ENCODE peak calls at places on chromosomes 1 and 21, in ten cellular contexts. One of them, this sample, is unnamed.
A peak's percentile ranks its signal among the peaks of the same experiment; 100 is the strongest.

GRCh38 chr21:43859747-43860214 is 5.2 kb upstream of the AGPAT3 start:
- DNase-seq in M059J: no peak
- DNase-seq in lower lobe of right lung: no peak
- DNase-seq in GM12865: no peak
- DNase-seq in activated T-cell treated with anti-CD3 and anti-CD28 coated beads, Interleukin-2, amount 50 U/mL, for 72 hours: no peak
- DNase-seq in stimulated activated CD4-positive, alpha-beta T cell treated with anti-CD3 and anti-CD28 coated beads, TNF-alpha, amount 100 ng/mL, for 1 hour: no peak
- DNase-seq in bronchial epithelial cell: no peak
- DNase-seq in MV-4-11: no peak
- DNase-seq in cortex of kidney: no peak
- DNase-seq in psoas muscle: no peak
- DNase-seq in this sample: no peak

GRCh38 chr1:198610362-198610761 is 28.5 kb upstream of the PTPRC start:
- DNase-seq in activated T-cell treated with anti-CD3 and anti-CD28 coated beads, Interleukin-2, amount 50 U/mL, for 72 hours: no peak
- DNase-seq in lower lobe of right lung: no peak
- DNase-seq in stimulated activated CD4-positive, alpha-beta T cell treated with anti-CD3 and anti-CD28 coated beads, TNF-alpha, amount 100 ng/mL, for 1 hour: no peak
- DNase-seq in cortex of kidney: no peak
- DNase-seq in MV-4-11: no peak
- DNase-seq in psoas muscle: no peak
- DNase-seq in GM12865: no peak
- DNase-seq in bronchial epithelial cell: no peak
- DNase-seq in M059J: no peak
- DNase-seq in this sample: no peak

GRCh38 chr1:172811698-172812097 is 152.8 kb downstream of the FASLG start:
- DNase-seq in psoas muscle: no peak
- DNase-seq in lower lobe of right lung: no peak
- DNase-seq in bronchial epithelial cell: no peak
- DNase-seq in M059J: no peak
- DNase-seq in GM12865: no peak
- DNase-seq in MV-4-11: no peak
- DNase-seq in stimulated activated CD4-positive, alpha-beta T cell treated with anti-CD3 and anti-CD28 coated beads, TNF-alpha, amount 100 ng/mL, for 1 hour: no peak
- DNase-seq in cortex of kidney: no peak
- DNase-seq in activated T-cell treated with anti-CD3 and anti-CD28 coated beads, Interleukin-2, amount 50 U/mL, for 72 hours: no peak
- DNase-seq in this sample: no peak

GRCh38 chr1:187078321-187078720 is 249.6 kb downstream of the PLA2G4A start:
- DNase-seq in MV-4-11: no peak
- DNase-seq in psoas muscle: no peak
- DNase-seq in activated T-cell treated with anti-CD3 and anti-CD28 coated beads, Interleukin-2, amount 50 U/mL, for 72 hours: no peak
- DNase-seq in cortex of kidney: no peak
- DNase-seq in GM12865: no peak
- DNase-seq in M059J: no peak
- DNase-seq in stimulated activated CD4-positive, alpha-beta T cell treated with anti-CD3 and anti-CD28 coated beads, TNF-alpha, amount 100 ng/mL, for 1 hour: no peak
- DNase-seq in lower lobe of right lung: no peak
- DNase-seq in bronchial epithelial cell: no peak
- DNase-seq in this sample: no peak

GRCh38 chr1:54326577-54327385 is 79.4 kb downstream of the SSBP3 start:
- DNase-seq in psoas muscle: no peak
- DNase-seq in stimulated activated CD4-positive, alpha-beta T cell treated with anti-CD3 and anti-CD28 coated beads, TNF-alpha, amount 100 ng/mL, for 1 hour: no peak
- DNase-seq in cortex of kidney: no peak
- DNase-seq in lower lobe of right lung: no peak
- DNase-seq in GM12865: no peak
- DNase-seq in activated T-cell treated with anti-CD3 and anti-CD28 coated beads, Interleukin-2, amount 50 U/mL, for 72 hours: no peak
- DNase-seq in MV-4-11: no peak
- DNase-seq in M059J: no peak
- DNase-seq in bronchial epithelial cell: no peak
- DNase-seq in this sample: no peak

GRCh38 chr1:17984510-17985085 is 123.0 kb upstream of the IGSF21 start:
- DNase-seq in GM12865: peak; percentile 48
- DNase-seq in bronchial epithelial cell: no peak
- DNase-seq in activated T-cell treated with anti-CD3 and anti-CD28 coated beads, Interleukin-2, amount 50 U/mL, for 72 hours: peak; percentile 21
- DNase-seq in cortex of kidney: no peak
- DNase-seq in psoas muscle: no peak
- DNase-seq in MV-4-11: peak; percentile 5
- DNase-seq in stimulated activated CD4-positive, alpha-beta T cell treated with anti-CD3 and anti-CD28 coated beads, TNF-alpha, amount 100 ng/mL, for 1 hour: no peak
- DNase-seq in lower lobe of right lung: no peak
- DNase-seq in M059J: peak; percentile 7
- DNase-seq in this sample: peak; percentile 70

GRCh38 chr21:33292724-33293123 is 26.6 kb downstream of the IL10RB start:
- DNase-seq in stimulated activated CD4-positive, alpha-beta T cell treated with anti-CD3 and anti-CD28 coated beads, TNF-alpha, amount 100 ng/mL, for 1 hour: no peak
- DNase-seq in cortex of kidney: no peak
- DNase-seq in M059J: no peak
- DNase-seq in activated T-cell treated with anti-CD3 and anti-CD28 coated beads, Interleukin-2, amount 50 U/mL, for 72 hours: no peak
- DNase-seq in lower lobe of right lung: no peak
- DNase-seq in GM12865: no peak
- DNase-seq in MV-4-11: no peak
- DNase-seq in bronchial epithelial cell: no peak
- DNase-seq in psoas muscle: no peak
- DNase-seq in this sample: no peak

GRCh38 chr1:46687095-46687659 is 15.5 kb downstream of the TEX38 start:
- DNase-seq in stimulated activated CD4-positive, alpha-beta T cell treated with anti-CD3 and anti-CD28 coated beads, TNF-alpha, amount 100 ng/mL, for 1 hour: no peak
- DNase-seq in lower lobe of right lung: peak; percentile 85
- DNase-seq in psoas muscle: peak; percentile 65
- DNase-seq in cortex of kidney: no peak
- DNase-seq in M059J: peak; percentile 81
- DNase-seq in activated T-cell treated with anti-CD3 and anti-CD28 coated beads, Interleukin-2, amount 50 U/mL, for 72 hours: no peak
- DNase-seq in MV-4-11: peak; percentile 86
- DNase-seq in bronchial epithelial cell: peak; percentile 25
- DNase-seq in GM12865: no peak
- DNase-seq in this sample: peak; percentile 31

GRCh38 chr1:177209357-177209756 is 38.6 kb downstream of the BRINP2 start:
- DNase-seq in GM12865: no peak
- DNase-seq in bronchial epithelial cell: peak; percentile 100
- DNase-seq in MV-4-11: no peak
- DNase-seq in cortex of kidney: no peak
- DNase-seq in psoas muscle: peak; percentile 84
- DNase-seq in stimulated activated CD4-positive, alpha-beta T cell treated with anti-CD3 and anti-CD28 coated beads, TNF-alpha, amount 100 ng/mL, for 1 hour: no peak
- DNase-seq in lower lobe of right lung: peak; percentile 48
- DNase-seq in M059J: peak; percentile 98
- DNase-seq in activated T-cell treated with anti-CD3 and anti-CD28 coated beads, Interleukin-2, amount 50 U/mL, for 72 hours: no peak
- DNase-seq in this sample: no peak

GRCh38 chr1:216905052-216905580 is 181.9 kb upstream of the ESRRG start:
- DNase-seq in GM12865: no peak
- DNase-seq in bronchial epithelial cell: no peak
- DNase-seq in MV-4-11: no peak
- DNase-seq in activated T-cell treated with anti-CD3 and anti-CD28 coated beads, Interleukin-2, amount 50 U/mL, for 72 hours: no peak
- DNase-seq in cortex of kidney: no peak
- DNase-seq in stimulated activated CD4-positive, alpha-beta T cell treated with anti-CD3 and anti-CD28 coated beads, TNF-alpha, amount 100 ng/mL, for 1 hour: no peak
- DNase-seq in psoas muscle: no peak
- DNase-seq in M059J: no peak
- DNase-seq in lower lobe of right lung: no peak
- DNase-seq in this sample: no peak

GRCh38 chr1:77319036-77319705 is 37.4 kb downstream of the AK5 start:
- DNase-seq in stimulated activated CD4-positive, alpha-beta T cell treated with anti-CD3 and anti-CD28 coated beads, TNF-alpha, amount 100 ng/mL, for 1 hour: no peak
- DNase-seq in psoas muscle: no peak
- DNase-seq in GM12865: no peak
- DNase-seq in cortex of kidney: no peak
- DNase-seq in MV-4-11: no peak
- DNase-seq in bronchial epithelial cell: no peak
- DNase-seq in activated T-cell treated with anti-CD3 and anti-CD28 coated beads, Interleukin-2, amount 50 U/mL, for 72 hours: no peak
- DNase-seq in M059J: peak; percentile 11
- DNase-seq in lower lobe of right lung: no peak
- DNase-seq in this sample: no peak

GRCh38 chr1:236354330-236355147 is 39.5 kb upstream of the EDARADD start:
- DNase-seq in GM12865: no peak
- DNase-seq in bronchial epithelial cell: peak; percentile 10
- DNase-seq in MV-4-11: peak; percentile 81
- DNase-seq in stimulated activated CD4-positive, alpha-beta T cell treated with anti-CD3 and anti-CD28 coated beads, TNF-alpha, amount 100 ng/mL, for 1 hour: no peak
- DNase-seq in lower lobe of right lung: no peak
- DNase-seq in cortex of kidney: no peak
- DNase-seq in activated T-cell treated with anti-CD3 and anti-CD28 coated beads, Interleukin-2, amount 50 U/mL, for 72 hours: no peak
- DNase-seq in M059J: peak; percentile 59
- DNase-seq in psoas muscle: no peak
- DNase-seq in this sample: no peak

GRCh38 chr1:219699870-219700269 is 87.0 kb upstream of the ZC3H11B start:
- DNase-seq in bronchial epithelial cell: peak; percentile 73
- DNase-seq in cortex of kidney: no peak
- DNase-seq in lower lobe of right lung: no peak
- DNase-seq in MV-4-11: no peak
- DNase-seq in activated T-cell treated with anti-CD3 and anti-CD28 coated beads, Interleukin-2, amount 50 U/mL, for 72 hours: no peak
- DNase-seq in M059J: peak; percentile 90
- DNase-seq in stimulated activated CD4-positive, alpha-beta T cell treated with anti-CD3 and anti-CD28 coated beads, TNF-alpha, amount 100 ng/mL, for 1 hour: no peak
- DNase-seq in GM12865: no peak
- DNase-seq in psoas muscle: no peak
- DNase-seq in this sample: no peak

GRCh38 chr1:4650486-4650885 is 3.9 kb upstream of the AJAP1 start:
- DNase-seq in lower lobe of right lung: no peak
- DNase-seq in bronchial epithelial cell: peak; percentile 87
- DNase-seq in GM12865: no peak
- DNase-seq in stimulated activated CD4-positive, alpha-beta T cell treated with anti-CD3 and anti-CD28 coated beads, TNF-alpha, amount 100 ng/mL, for 1 hour: no peak
- DNase-seq in MV-4-11: no peak
- DNase-seq in activated T-cell treated with anti-CD3 and anti-CD28 coated beads, Interleukin-2, amount 50 U/mL, for 72 hours: no peak
- DNase-seq in cortex of kidney: no peak
- DNase-seq in psoas muscle: peak; percentile 7
- DNase-seq in M059J: peak; percentile 94
- DNase-seq in this sample: no peak

GRCh38 chr1:223487514-223488259 is 94.5 kb downstream of the CCDC185 start:
- DNase-seq in GM12865: no peak
- DNase-seq in stimulated activated CD4-positive, alpha-beta T cell treated with anti-CD3 and anti-CD28 coated beads, TNF-alpha, amount 100 ng/mL, for 1 hour: no peak
- DNase-seq in M059J: no peak
- DNase-seq in bronchial epithelial cell: no peak
- DNase-seq in psoas muscle: no peak
- DNase-seq in MV-4-11: no peak
- DNase-seq in activated T-cell treated with anti-CD3 and anti-CD28 coated beads, Interleukin-2, amount 50 U/mL, for 72 hours: no peak
- DNase-seq in cortex of kidney: no peak
- DNase-seq in lower lobe of right lung: no peak
- DNase-seq in this sample: no peak

GRCh38 chr1:50348449-50349241 is 74.6 kb downstream of the DMRTA2 start:
- DNase-seq in GM12865: peak; percentile 63
- DNase-seq in MV-4-11: peak; percentile 34
- DNase-seq in activated T-cell treated with anti-CD3 and anti-CD28 coated beads, Interleukin-2, amount 50 U/mL, for 72 hours: peak; percentile 54
- DNase-seq in psoas muscle: no peak
- DNase-seq in M059J: peak; percentile 71
- DNase-seq in bronchial epithelial cell: peak; percentile 71
- DNase-seq in stimulated activated CD4-positive, alpha-beta T cell treated with anti-CD3 and anti-CD28 coated beads, TNF-alpha, amount 100 ng/mL, for 1 hour: no peak
- DNase-seq in cortex of kidney: no peak
- DNase-seq in lower lobe of right lung: no peak
- DNase-seq in this sample: peak; percentile 73

GRCh38 chr1:233613252-233614172 is at the start of gene KCNK1:
- DNase-seq in psoas muscle: peak; percentile 67
- DNase-seq in cortex of kidney: no peak
- DNase-seq in M059J: peak; percentile 65
- DNase-seq in GM12865: peak; percentile 57
- DNase-seq in stimulated activated CD4-positive, alpha-beta T cell treated with anti-CD3 and anti-CD28 coated beads, TNF-alpha, amount 100 ng/mL, for 1 hour: no peak
- DNase-seq in bronchial epithelial cell: peak; percentile 87
- DNase-seq in activated T-cell treated with anti-CD3 and anti-CD28 coated beads, Interleukin-2, amount 50 U/mL, for 72 hours: peak; percentile 19
- DNase-seq in lower lobe of right lung: peak; percentile 87
- DNase-seq in MV-4-11: no peak
- DNase-seq in this sample: peak; percentile 77

GRCh38 chr1:54481201-54481884 is 66.7 kb upstream of the ACOT11 start:
- DNase-seq in stimulated activated CD4-positive, alpha-beta T cell treated with anti-CD3 and anti-CD28 coated beads, TNF-alpha, amount 100 ng/mL, for 1 hour: no peak
- DNase-seq in M059J: no peak
- DNase-seq in activated T-cell treated with anti-CD3 and anti-CD28 coated beads, Interleukin-2, amount 50 U/mL, for 72 hours: no peak
- DNase-seq in GM12865: no peak
- DNase-seq in MV-4-11: peak; percentile 54
- DNase-seq in lower lobe of right lung: no peak
- DNase-seq in cortex of kidney: no peak
- DNase-seq in bronchial epithelial cell: no peak
- DNase-seq in psoas muscle: no peak
- DNase-seq in this sample: no peak

GRCh38 chr1:164660415-164661174 is 101.6 kb downstream of the PBX1 start:
- DNase-seq in lower lobe of right lung: no peak
- DNase-seq in MV-4-11: peak; percentile 94
- DNase-seq in stimulated activated CD4-positive, alpha-beta T cell treated with anti-CD3 and anti-CD28 coated beads, TNF-alpha, amount 100 ng/mL, for 1 hour: no peak
- DNase-seq in psoas muscle: no peak
- DNase-seq in bronchial epithelial cell: no peak
- DNase-seq in M059J: peak; percentile 90
- DNase-seq in cortex of kidney: no peak
- DNase-seq in activated T-cell treated with anti-CD3 and anti-CD28 coated beads, Interleukin-2, amount 50 U/mL, for 72 hours: peak; percentile 12
- DNase-seq in GM12865: peak; percentile 50
- DNase-seq in this sample: no peak

GRCh38 chr1:17561252-17561558 is 21.7 kb downstream of the ARHGEF10L start:
- DNase-seq in cortex of kidney: no peak
- DNase-seq in GM12865: no peak
- DNase-seq in stimulated activated CD4-positive, alpha-beta T cell treated with anti-CD3 and anti-CD28 coated beads, TNF-alpha, amount 100 ng/mL, for 1 hour: no peak
- DNase-seq in MV-4-11: no peak
- DNase-seq in M059J: peak; percentile 65
- DNase-seq in bronchial epithelial cell: no peak
- DNase-seq in activated T-cell treated with anti-CD3 and anti-CD28 coated beads, Interleukin-2, amount 50 U/mL, for 72 hours: no peak
- DNase-seq in lower lobe of right lung: no peak
- DNase-seq in psoas muscle: no peak
- DNase-seq in this sample: no peak

GRCh38 chr1:38680801-38681510 is 178.6 kb downstream of the RRAGC start:
- DNase-seq in stimulated activated CD4-positive, alpha-beta T cell treated with anti-CD3 and anti-CD28 coated beads, TNF-alpha, amount 100 ng/mL, for 1 hour: no peak
- DNase-seq in MV-4-11: no peak
- DNase-seq in GM12865: no peak
- DNase-seq in psoas muscle: no peak
- DNase-seq in M059J: no peak
- DNase-seq in bronchial epithelial cell: peak; percentile 39
- DNase-seq in cortex of kidney: no peak
- DNase-seq in activated T-cell treated with anti-CD3 and anti-CD28 coated beads, Interleukin-2, amount 50 U/mL, for 72 hours: no peak
- DNase-seq in lower lobe of right lung: no peak
- DNase-seq in this sample: no peak

GRCh38 chr21:42260121-42260520 is 41.2 kb downstream of the ABCG1 start:
- DNase-seq in M059J: no peak
- DNase-seq in lower lobe of right lung: no peak
- DNase-seq in MV-4-11: no peak
- DNase-seq in psoas muscle: peak; percentile 12
- DNase-seq in stimulated activated CD4-positive, alpha-beta T cell treated with anti-CD3 and anti-CD28 coated beads, TNF-alpha, amount 100 ng/mL, for 1 hour: no peak
- DNase-seq in activated T-cell treated with anti-CD3 and anti-CD28 coated beads, Interleukin-2, amount 50 U/mL, for 72 hours: no peak
- DNase-seq in bronchial epithelial cell: no peak
- DNase-seq in GM12865: no peak
- DNase-seq in cortex of kidney: no peak
- DNase-seq in this sample: no peak

GRCh38 chr1:206469933-206470691 is at the start of gene IKBKE:
- DNase-seq in cortex of kidney: no peak
- DNase-seq in activated T-cell treated with anti-CD3 and anti-CD28 coated beads, Interleukin-2, amount 50 U/mL, for 72 hours: peak; percentile 54
- DNase-seq in lower lobe of right lung: peak; percentile 76
- DNase-seq in psoas muscle: no peak
- DNase-seq in stimulated activated CD4-positive, alpha-beta T cell treated with anti-CD3 and anti-CD28 coated beads, TNF-alpha, amount 100 ng/mL, for 1 hour: no peak
- DNase-seq in bronchial epithelial cell: peak; percentile 66
- DNase-seq in GM12865: peak; percentile 82
- DNase-seq in MV-4-11: peak; percentile 97
- DNase-seq in M059J: peak; percentile 81
- DNase-seq in this sample: peak; percentile 56

This sample was measured in HAP-1.